ENCODE peak calls at places on chromosomes 3 and 15, in six cellular contexts. H is PC-9, G is fibroblast of the aortic adventitia, I is fibroblast of lung, Q is lower leg skin, B is GM23338. V is an unnamed sample.

GRCh38 chr3:127985655-127986225 is 66.5 kb upstream of the SEC61A1 start:
- DNase-seq in H (no peak), G (no peak), I (no peak), Q (no peak), B (no peak), V (no peak)

GRCh38 chr3:127049390-127049789 is 66.5 kb downstream of the PLXNA1 start:
- DNase-seq in H (no peak), G (no peak), I (no peak), Q (no peak), B (peak), V (no peak)

GRCh38 chr15:55694652-55695150 is 48.3 kb downstream of the PRTG start:
- DNase-seq in H (no peak), G (no peak), I (peak), Q (no peak), B (peak), V (no peak)

GRCh38 chr15:53791616-53792015 is 32.2 kb upstream of the WDR72 start:
- DNase-seq in H (no peak), G (no peak), I (no peak), Q (no peak), B (no peak), V (no peak)

GRCh38 chr15:58369261-58369699 is 62.5 kb upstream of the LIPC start:
- DNase-seq in H (no peak), G (peak), I (peak), Q (no peak), B (no peak), V (no peak)

GRCh38 chr3:35638640-35639250 is 580 bp upstream of the ARPP21 start:
- DNase-seq in H (no peak), G (no peak), I (no peak), Q (no peak), B (peak), V (no peak)

GRCh38 chr3:27307566-27307965 is 61.6 kb downstream of the NEK10 start:
- DNase-seq in H (no peak), G (no peak), I (no peak), Q (no peak), B (no peak), V (no peak)

GRCh38 chr15:91522609-91523332 is 330.7 kb upstream of the SLCO3A1 start:
- DNase-seq in H (no peak), G (peak), I (peak), Q (no peak), B (peak), V (peak)

GRCh38 chr3:125556314-125556713 is 36.3 kb upstream of the SNX4 start:
- DNase-seq in H (no peak), G (peak), I (peak), Q (no peak), B (no peak), V (peak)

GRCh38 chr3:149145926-149146325 is 16.5 kb downstream of the HPS3 start:
- DNase-seq in H (no peak), G (no peak), I (no peak), Q (no peak), B (no peak), V (no peak)

GRCh38 chr15:89378699-89379422 is 44.2 kb upstream of the POLG start:
- DNase-seq in H (no peak), G (no peak), I (no peak), Q (no peak), B (peak), V (no peak)

GRCh38 chr3:1943395-1944118 is 155.1 kb upstream of the CNTN4 start:
- DNase-seq in H (no peak), G (no peak), I (no peak), Q (no peak), B (no peak), V (no peak)

GRCh38 chr15:69626095-69627066 is 173.8 kb downstream of the RPLP1 start:
- DNase-seq in H (no peak), G (no peak), I (no peak), Q (no peak), B (no peak), V (no peak)

GRCh38 chr3:105786988-105787387 is 81.8 kb downstream of the CBLB start:
- DNase-seq in H (no peak), G (no peak), I (no peak), Q (no peak), B (no peak), V (no peak)

GRCh38 chr3:71127463-71128243 is 455.9 kb downstream of the FOXP1 start:
- DNase-seq in H (no peak), G (peak), I (peak), Q (no peak), B (no peak), V (peak)

GRCh38 chr3:126117786-126118185 is 33.9 kb upstream of the SLC41A3 start:
- DNase-seq in H (no peak), G (no peak), I (no peak), Q (no peak), B (no peak), V (no peak)

GRCh38 chr15:38002883-38003477 is 68.5 kb downstream of the TMCO5A start:
- DNase-seq in H (peak), G (peak), I (peak), Q (no peak), B (peak), V (peak)

GRCh38 chr15:59738676-59739075 is 49.6 kb upstream of the BNIP2 start:
- DNase-seq in H (no peak), G (no peak), I (no peak), Q (no peak), B (no peak), V (no peak)

GRCh38 chr3:177281292-177281942 is 84.1 kb upstream of the TBL1XR1 start:
- DNase-seq in H (no peak), G (no peak), I (no peak), Q (no peak), B (no peak), V (no peak)

GRCh38 chr15:80217327-80217900 is 34.6 kb downstream of the CTXND1 start:
- DNase-seq in H (no peak), G (no peak), I (no peak), Q (no peak), B (no peak), V (no peak)

GRCh38 chr15:60128000-60128376 is 123.9 kb downstream of the FOXB1 start:
- DNase-seq in H (no peak), G (no peak), I (peak), Q (peak), B (peak), V (peak)

GRCh38 chr3:28746990-28747389 is 398.4 kb upstream of the AZI2 start:
- DNase-seq in H (no peak), G (no peak), I (no peak), Q (no peak), B (no peak), V (no peak)

GRCh38 chr3:28751864-28752263 is 403.2 kb upstream of the AZI2 start:
- DNase-seq in H (no peak), G (no peak), I (no peak), Q (no peak), B (no peak), V (no peak)

GRCh38 chr3:28758115-28758514 is 409.5 kb upstream of the AZI2 start:
- DNase-seq in H (no peak), G (no peak), I (no peak), Q (no peak), B (no peak), V (no peak)

GRCh38 chr3:28752290-28752689 is 403.7 kb upstream of the AZI2 start:
- DNase-seq in H (no peak), G (no peak), I (no peak), Q (no peak), B (no peak), V (no peak)
- TF ChIP-seq CTCF in H (no peak), G (no peak), I (no peak), Q (no peak), B (no peak), V (no peak)

GRCh38 chr3:43004282-43004681 is 25.2 kb downstream of the GASK1A start:
- DNase-seq in H (no peak), G (peak), I (peak), Q (no peak), B (no peak), V (peak)

GRCh38 chr3:43001094-43001553 is 22.0 kb downstream of the GASK1A start:
- DNase-seq in H (no peak), G (peak), I (peak), Q (peak), B (no peak), V (peak)

GRCh38 chr3:43006825-43007224 is 27.7 kb downstream of the GASK1A start:
- DNase-seq in H (no peak), G (no peak), I (no peak), Q (no peak), B (peak), V (no peak)

GRCh38 chr3:43001556-43002121 is 22.5 kb downstream of the GASK1A start:
- DNase-seq in H (no peak), G (peak), I (no peak), Q (no peak), B (no peak), V (no peak)

GRCh38 chr3:43005253-43005652 is 26.1 kb downstream of the GASK1A start:
- DNase-seq in H (no peak), G (no peak), I (no peak), Q (no peak), B (no peak), V (no peak)
- H3K4me3 ChIP-seq in H (no peak), G (no peak), I (no peak), Q (no peak), B (no peak), V (no peak)

DNA sequence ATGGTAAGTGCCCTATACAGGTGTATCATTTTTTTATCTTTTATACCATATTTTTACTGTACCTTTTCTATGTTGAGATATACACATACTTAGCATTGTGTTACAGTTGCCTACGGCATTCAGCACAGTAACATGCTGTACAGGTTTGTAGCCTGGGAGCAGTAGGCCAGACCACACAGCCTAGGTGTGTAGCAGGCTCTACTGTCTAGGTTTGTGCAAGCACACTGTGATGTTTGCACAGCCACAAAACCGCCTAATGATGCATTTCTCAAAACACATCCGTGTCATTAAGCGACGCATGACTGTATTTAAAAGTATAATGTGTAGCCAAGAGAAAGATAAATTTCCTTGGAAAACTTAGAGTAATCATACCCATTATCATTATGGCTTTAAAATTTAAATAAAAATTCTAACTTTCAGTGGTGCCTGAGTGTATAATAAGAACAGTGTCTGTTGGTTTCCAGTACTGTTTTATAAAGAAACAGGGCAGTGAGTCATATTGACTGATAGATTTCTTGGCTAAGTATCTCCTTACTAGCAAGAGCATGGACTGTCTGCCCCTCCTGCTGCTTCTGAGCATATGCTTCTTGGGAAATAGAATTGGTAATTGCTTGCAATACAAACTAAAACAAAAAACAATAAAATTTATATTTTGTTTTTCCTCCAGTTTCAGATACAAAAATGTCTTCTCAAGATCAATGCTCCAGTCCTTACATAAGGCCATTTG is 18.3 kb downstream of the CALML4 start:
- DNase-seq in H (no peak), G (peak), I (peak), Q (no peak), B (no peak), V (peak)
- TF ChIP-seq CTCF in H (no peak), G (no peak), I (peak), Q (no peak), B (no peak), V (no peak)

GRCh38 chr15:67836477-67836876 is 3.4 kb downstream of the RNU6-1 start:
- DNase-seq in H (no peak), G (peak), I (no peak), Q (peak), B (peak), V (peak)
- H3K4me3 ChIP-seq in H (no peak), G (no peak), I (no peak), Q (no peak), B (peak), V (no peak)

DNA sequence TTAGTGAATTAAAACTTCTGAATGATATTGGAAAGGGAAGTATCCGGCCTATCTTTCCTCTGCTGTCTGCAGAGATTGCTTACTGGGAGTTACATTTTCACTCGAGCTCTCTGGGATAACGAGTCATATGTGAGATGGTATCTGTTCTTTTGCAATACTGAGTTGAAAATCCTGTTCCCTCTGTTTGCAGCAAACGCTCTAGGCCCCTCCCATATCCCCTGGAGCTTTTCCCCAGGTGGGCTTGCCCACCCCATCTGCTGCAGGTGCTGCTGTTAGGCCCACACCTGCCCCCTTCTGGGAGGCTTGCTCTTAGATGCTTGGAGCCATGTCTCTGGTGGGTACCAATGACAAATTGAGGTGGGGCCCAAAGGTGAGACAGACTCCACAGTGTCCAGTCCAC is 42.7 kb upstream of the MTMR10 start:
- DNase-seq in H (no peak), G (peak), I (no peak), Q (no peak), B (no peak), V (peak)
- TF ChIP-seq CTCF in H (no peak), G (no peak), I (no peak), Q (no peak), B (peak), V (no peak)

V was measured in fibroblast of mammary gland.